ENCODE peak calls at places on chromosomes 16 and 17, in four cellular contexts. V is uterus; X is breast epithelium; U is CD8-positive, alpha-beta memory T cell. O is an unnamed sample. For H3K27me3, the result is how much of the 10 kb centered on the place peaks cover.

GRCh38 chr16:71353736-71354135 is 4.8 kb upstream of the CALB2 start:
- DNase-seq in V (no peak), X (no peak), U (no peak), O (no peak)

GRCh38 chr17:44344939-44345496 is at the start of gene GRN:
- DNase-seq in V (peak), X (peak), U (peak), O (peak)

GRCh38 chr16:82582971-82583370 is 43.8 kb upstream of the CDH13 start:
- DNase-seq in V (no peak), X (no peak), U (no peak), O (no peak)

GRCh38 chr17:66726371-66726770 is 108.5 kb upstream of the CACNG5 start:
- DNase-seq in V (no peak), X (no peak), U (no peak), O (no peak)

GRCh38 chr16:81447383-81448101 is 2.9 kb downstream of the CMIP start:
- DNase-seq in V (no peak), X (peak), U (no peak), O (no peak)

GRCh38 chr17:10380631-10381408 is 8.0 kb upstream of the MYH13 start:
- DNase-seq in V (no peak), X (no peak), U (no peak), O (no peak)

GRCh38 chr16:68779891-68780290 is 42.8 kb downstream of the CDH1 start:
- DNase-seq in V (no peak), X (no peak), U (no peak), O (no peak)

GRCh38 chr16:67034478-67034877 is 5.5 kb downstream of the CBFB start:
- DNase-seq in V (no peak), X (peak), U (no peak), O (no peak)

GRCh38 chr16:75222271-75222783 is 3.5 kb downstream of the CTRB1 start:
- DNase-seq in V (peak), X (no peak), U (no peak), O (no peak)

GRCh38 chr17:30372755-30373154 is 6.0 kb upstream of the CPD start:
- DNase-seq in V (no peak), X (no peak), U (no peak), O (no peak)

GRCh38 chr17:19753049-19753444 is 4.9 kb upstream of the ALDH3A1 start:
- DNase-seq in V (peak), X (peak), U (no peak), O (no peak)

GRCh38 chr16:72788269-72788809 is 259.6 kb downstream of the ZFHX3 start:
- DNase-seq in V (no peak), X (no peak), U (no peak), O (no peak)

GRCh38 chr16:75927824-75928223 is 201.5 kb upstream of the CPHXL start:
- DNase-seq in V (no peak), X (no peak), U (no peak), O (no peak)

GRCh38 chr16:85935957-85936760 is 37.2 kb downstream of the IRF8 start:
- DNase-seq in V (no peak), X (no peak), U (peak), O (peak)

GRCh38 chr17:65638221-65638940 is 76.9 kb upstream of the AXIN2 start:
- DNase-seq in V (no peak), X (no peak), U (no peak), O (no peak)

GRCh38 chr16:11354733-11355574 is 9.7 kb downstream of the RMI2 start:
- DNase-seq in V (peak), X (no peak), U (peak), O (peak)

GRCh38 chr16:61900482-61900881 is 135.8 kb downstream of the CDH8 start:
- DNase-seq in V (no peak), X (no peak), U (no peak), O (no peak)

GRCh38 chr17:38598536-38598935 is 7.2 kb downstream of the SRCIN1 start:
- DNase-seq in V (no peak), X (peak), U (no peak), O (no peak)

GRCh38 chr17:59154335-59154720 is 658 bp downstream of the SKA2 start:
- DNase-seq in V (peak), X (peak), U (peak), O (peak)

GRCh38 chr16:66856184-66856730 is 12.0 kb downstream of the CA7 start:
- DNase-seq in V (no peak), X (no peak), U (no peak), O (no peak)

GRCh38 chr16:58843675-58844074 is 109.6 kb upstream of the GOT2 start:
- DNase-seq in V (no peak), X (no peak), U (no peak), O (no peak)

GRCh38 chr17:2195729-2196128 is 107.9 kb downstream of the SMG6 start:
- DNase-seq in V (no peak), X (no peak), U (no peak), O (no peak)

GRCh38 chr17:68054296-68054900 is 18.9 kb downstream of the KPNA2 start:
- DNase-seq in V (peak), X (peak), U (no peak), O (no peak)

GRCh38 chr17:76468634-76469010 is 1.2 kb downstream of the AANAT start:
- DNase-seq in V (no peak), X (no peak), U (no peak), O (no peak)

GRCh38 chr17:75908201-75908600 is 3.5 kb upstream of the MRPL38 start:
- DNase-seq in V (no peak), X (peak), U (no peak), O (no peak)

GRCh38 chr16:3945751-3946603 is 65.5 kb upstream of the CREBBP start:
- DNase-seq in V (no peak), X (peak), U (no peak), O (no peak)

GRCh38 chr17:42200702-42201101 is 6.4 kb upstream of the GHDC start:
- DNase-seq in V (no peak), X (no peak), U (no peak), O (no peak)

GRCh38 chr16:52547834-52548215 is 882 bp upstream of the TOX3 start:
- DNase-seq in V (no peak), X (no peak), U (no peak), O (no peak)

GRCh38 chr17:41913798-41914197 is 5.0 kb downstream of the ACLY start:
- DNase-seq in V (no peak), X (no peak), U (no peak), O (no peak)

GRCh38 chr16:67150833-67151396 is at the start of gene B3GNT9:
- DNase-seq in V (peak), X (peak), U (no peak), O (no peak)

GRCh38 chr17:70558821-70559220 is 389.5 kb downstream of the KCNJ2 start:
- DNase-seq in V (no peak), X (no peak), U (no peak), O (no peak)

GRCh38 chr17:82238562-82239201 is 9.8 kb downstream of the SLC16A3 start:
- DNase-seq in V (peak), X (peak), U (peak), O (peak)
- H3K4me3 ChIP-seq in V (no peak), X (no peak), U (peak), O (peak)

DNA sequence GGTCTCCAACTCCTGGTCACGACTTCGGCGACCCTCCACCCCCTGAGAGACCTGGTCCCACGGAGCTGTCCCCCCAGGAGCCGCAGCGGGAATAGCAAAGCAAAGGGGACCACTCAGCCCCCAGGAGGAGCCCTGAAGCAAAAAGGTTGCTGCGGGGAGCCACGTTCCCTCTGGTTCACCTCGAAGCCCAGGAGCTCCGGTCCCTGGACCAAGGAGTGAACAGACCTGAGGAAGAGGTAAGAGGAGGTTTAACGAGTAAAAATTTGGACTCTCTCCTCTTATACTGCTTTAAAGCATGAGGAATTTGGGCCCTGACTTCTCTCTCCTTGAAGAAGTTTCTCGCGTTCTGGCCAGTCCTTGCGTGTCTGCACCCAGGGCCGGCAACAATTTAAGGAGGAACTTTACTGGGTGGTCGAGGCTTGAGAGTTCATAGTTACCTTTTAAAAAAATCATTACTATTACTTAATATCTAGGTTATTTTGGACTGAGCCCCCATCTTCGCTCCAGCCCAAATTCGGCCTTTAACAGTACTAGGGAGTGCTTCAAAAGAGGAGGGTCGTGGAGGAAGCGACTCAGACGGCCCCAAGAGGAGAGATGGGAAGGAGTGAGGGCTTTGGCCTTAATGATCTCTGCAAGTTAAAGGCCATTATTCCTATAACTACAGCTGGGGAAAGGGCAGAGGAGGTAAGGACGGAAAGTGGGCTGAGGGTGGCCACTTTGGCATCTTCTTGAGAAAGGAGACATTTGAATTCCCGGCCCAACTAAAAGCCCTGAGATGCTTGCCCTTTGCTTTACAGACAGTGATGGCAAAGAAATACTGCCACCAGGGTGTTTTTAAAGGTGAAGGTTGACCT is 16.9 kb upstream of the HOXB9 start:
- DNase-seq in V (no peak), X (no peak), U (no peak), O (no peak)
- H3K27me3 ChIP-seq in V (under half), X (half or more), U (under half), O (under half)

DNA sequence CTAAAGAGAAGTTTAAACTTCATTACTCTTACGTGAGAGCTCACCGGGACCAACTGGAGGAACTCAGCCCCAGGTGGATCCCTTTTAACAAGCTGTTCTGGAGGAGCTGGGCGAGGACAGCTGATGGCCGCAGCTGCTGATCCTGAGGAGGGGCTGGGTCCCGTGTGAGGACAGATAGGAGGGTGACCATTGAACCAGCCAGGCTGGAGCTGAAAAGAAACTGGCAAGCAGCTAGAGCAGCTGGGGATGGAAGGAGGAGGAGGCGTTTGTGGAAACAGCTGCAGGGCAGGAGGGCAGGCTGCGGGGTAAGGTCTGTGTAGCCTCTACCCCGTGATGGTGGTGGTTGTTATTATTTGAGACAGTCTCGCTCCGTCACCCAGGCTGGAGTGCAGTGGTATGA is 119.5 kb downstream of the AATF start:
- DNase-seq in V (no peak), X (no peak), U (no peak), O (no peak)
- H3K4me3 ChIP-seq in V (no peak), X (no peak), U (no peak), O (no peak)

DNA sequence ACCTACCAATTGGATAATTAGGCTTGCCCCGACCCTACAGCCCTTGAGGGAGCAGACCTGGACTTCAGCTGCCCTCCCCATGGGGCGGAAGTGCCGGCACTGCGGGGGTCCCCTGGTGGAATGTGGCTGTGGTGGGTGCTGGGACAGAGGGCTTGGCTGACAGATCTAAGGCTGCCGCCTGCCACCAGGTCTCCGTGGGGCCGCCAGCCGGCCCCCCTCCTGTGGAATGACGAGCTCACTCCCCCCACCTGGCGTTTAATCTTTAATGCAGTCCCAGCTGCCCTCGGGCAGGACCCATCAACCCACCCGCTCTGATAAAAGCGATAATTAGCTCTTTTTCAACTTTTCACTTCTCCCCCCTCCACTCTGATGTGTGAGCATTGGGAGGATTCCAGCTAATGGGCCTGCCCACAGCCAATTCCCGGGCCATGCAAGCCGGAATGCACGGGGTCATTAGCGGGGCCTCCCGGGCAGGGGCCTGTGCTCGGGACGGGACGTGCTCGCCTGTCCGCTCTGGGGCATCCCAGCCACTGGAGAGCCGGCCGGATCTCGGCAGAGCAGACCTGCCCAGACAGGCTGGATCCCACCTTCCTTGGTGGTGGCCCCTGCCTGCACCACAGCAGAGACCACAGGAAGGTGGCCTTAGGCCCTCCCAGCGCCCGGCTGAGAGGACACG is 28.3 kb upstream of the GOSR2 start:
- DNase-seq in V (no peak), X (peak), U (no peak), O (no peak)
- H3K27me3 ChIP-seq in V (under half), X (under half), U (under half), O (under half)